ENCODE peak calls at places on chromosomes 16 and 17, in four cellular contexts. L, N, O and S are unnamed samples.

GRCh38 chr17:76997981-76998531 is 129.9 kb downstream of the MGAT5B start:
- DNase-seq in L (no peak), N (peak), O (peak), S (no peak)

GRCh38 chr17:32160526-32160925 is 18.2 kb downstream of the RHOT1 start:
- DNase-seq in L (no peak), N (no peak), O (no peak), S (no peak)

GRCh38 chr17:57830880-57831279 is 19.0 kb downstream of the MRPS23 start:
- DNase-seq in L (no peak), N (no peak), O (no peak), S (no peak)

GRCh38 chr17:21242026-21242700 is 11.0 kb downstream of the NATD1 start:
- DNase-seq in L (no peak), N (no peak), O (no peak), S (no peak)

GRCh38 chr16:88610080-88610479 is 28.3 kb upstream of the IL17C start:
- DNase-seq in L (no peak), N (no peak), O (no peak), S (peak)

GRCh38 chr17:7102421-7102820 is 12.2 kb downstream of the ASGR2 start:
- DNase-seq in L (no peak), N (no peak), O (no peak), S (no peak)

GRCh38 chr17:37831492-37831891 is 86.6 kb upstream of the HNF1B start:
- DNase-seq in L (no peak), N (no peak), O (no peak), S (no peak)

GRCh38 chr16:79310734-79311133 is 289.8 kb downstream of the MAF start:
- DNase-seq in L (no peak), N (no peak), O (no peak), S (no peak)

GRCh38 chr16:10114411-10114810 is 67.8 kb downstream of the GRIN2A start:
- DNase-seq in L (peak), N (no peak), O (peak), S (no peak)

GRCh38 chr16:70561623-70562022 is 38.0 kb downstream of the SF3B3 start:
- DNase-seq in L (no peak), N (no peak), O (no peak), S (no peak)

GRCh38 chr17:3385869-3386816 is at the start of gene OR3A2:
- DNase-seq in L (no peak), N (no peak), O (no peak), S (no peak)

GRCh38 chr16:89924925-89925307 is 1.8 kb downstream of the TUBB3 start:
- DNase-seq in L (no peak), N (no peak), O (no peak), S (no peak)

GRCh38 chr17:5396612-5397011 is 22.9 kb downstream of the NUP88 start:
- DNase-seq in L (no peak), N (no peak), O (peak), S (no peak)

GRCh38 chr16:55488306-55488705 is 9.3 kb downstream of the MMP2 start:
- DNase-seq in L (no peak), N (no peak), O (no peak), S (no peak)

GRCh38 chr17:901964-902363 is 77.6 kb downstream of the NXN start:
- DNase-seq in L (no peak), N (no peak), O (no peak), S (no peak)

GRCh38 chr16:88731699-88732098 is 25.4 kb downstream of the CTU2 start:
- DNase-seq in L (no peak), N (peak), O (no peak), S (peak)

GRCh38 chr17:16374129-16374528 is 6.8 kb upstream of the UBB start:
- DNase-seq in L (peak), N (no peak), O (peak), S (no peak)

GRCh38 chr16:57383276-57384247 is 11.3 kb downstream of the CX3CL1 start:
- DNase-seq in L (peak), N (no peak), O (peak), S (no peak)

DNA sequence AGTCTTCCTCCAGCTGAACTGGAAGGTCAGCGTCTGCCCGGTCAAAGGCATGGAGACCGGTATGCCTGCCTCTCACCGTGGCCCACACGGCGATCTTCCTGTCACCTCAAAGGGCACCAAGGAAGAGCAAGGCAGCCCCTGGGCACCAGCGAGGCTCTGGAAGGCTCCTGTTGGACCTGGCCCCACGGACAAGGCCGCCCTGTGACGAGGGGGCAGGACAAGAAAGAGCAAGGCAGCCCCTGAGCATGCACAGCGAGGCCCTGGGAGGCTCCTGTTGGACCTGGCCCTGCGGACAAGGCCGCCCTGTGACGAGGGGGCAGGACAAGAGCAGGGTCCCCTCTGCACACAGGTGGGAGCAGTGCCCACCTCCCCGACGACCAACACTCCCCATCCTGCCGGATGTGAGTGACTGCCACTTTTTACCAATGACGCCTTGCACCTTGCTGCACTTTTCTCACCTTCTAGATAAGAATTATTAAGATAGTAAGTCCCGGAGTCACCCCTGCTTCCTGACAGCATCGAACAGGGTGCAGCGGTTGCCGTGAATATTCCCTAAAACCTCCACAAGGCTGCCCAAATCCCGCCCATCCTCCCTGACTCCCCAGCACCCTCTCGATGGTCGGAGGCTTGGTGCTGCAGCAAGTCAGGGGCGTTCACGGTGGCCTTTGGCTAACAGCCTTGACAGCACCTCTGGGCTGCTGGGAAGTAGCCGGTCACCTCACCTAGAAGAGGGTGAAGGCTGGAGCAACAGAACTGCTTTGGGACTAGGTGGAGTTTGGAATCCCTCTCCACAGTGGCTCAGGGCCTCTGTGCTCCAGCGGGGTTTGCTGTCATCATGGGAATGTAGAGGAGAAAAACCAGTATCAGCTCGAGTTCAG is 5.6 kb upstream of the WDR45B start:
- DNase-seq in L (no peak), N (no peak), O (no peak), S (no peak)
- H2AFZ ChIP-seq in L (no peak), N (no peak), O (no peak), S (no peak)

GRCh38 chr16:25063102-25063501 is 47.9 kb upstream of the ARHGAP17 start:
- DNase-seq in L (no peak), N (no peak), O (no peak), S (no peak)
- H3K4me3 ChIP-seq in L (no peak), N (no peak), O (no peak), S (no peak)

DNA sequence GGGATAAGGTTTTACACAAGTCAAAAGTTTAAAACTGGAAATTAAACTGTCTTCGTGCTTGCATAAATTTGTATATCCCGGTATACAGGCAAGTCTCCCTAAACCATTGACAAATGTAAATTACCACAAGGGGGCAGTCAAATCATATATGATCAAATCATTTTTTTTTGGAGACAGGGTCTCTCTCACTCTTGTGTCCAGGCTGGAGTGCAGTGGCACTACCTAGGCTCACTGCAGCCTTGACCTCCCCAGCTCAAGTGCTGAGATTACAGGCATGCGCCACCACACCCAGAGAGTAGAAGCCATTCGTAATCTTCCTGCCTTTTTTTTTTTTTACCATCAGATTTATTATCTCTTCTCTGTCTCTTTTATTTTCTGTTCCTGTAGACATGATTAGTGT is 18.5 kb downstream of the TOP2A start:
- DNase-seq in L (peak), N (peak), O (peak), S (peak)
- H3K9ac ChIP-seq in L (peak), N (no peak), O (no peak), S (no peak)

GRCh38 chr17:51961689-51962088 is 196.8 kb downstream of the CA10 start:
- DNase-seq in L (no peak), N (no peak), O (no peak), S (no peak)

GRCh38 chr17:51955245-51955644 is 203.3 kb downstream of the CA10 start:
- DNase-seq in L (no peak), N (no peak), O (no peak), S (no peak)

DNA sequence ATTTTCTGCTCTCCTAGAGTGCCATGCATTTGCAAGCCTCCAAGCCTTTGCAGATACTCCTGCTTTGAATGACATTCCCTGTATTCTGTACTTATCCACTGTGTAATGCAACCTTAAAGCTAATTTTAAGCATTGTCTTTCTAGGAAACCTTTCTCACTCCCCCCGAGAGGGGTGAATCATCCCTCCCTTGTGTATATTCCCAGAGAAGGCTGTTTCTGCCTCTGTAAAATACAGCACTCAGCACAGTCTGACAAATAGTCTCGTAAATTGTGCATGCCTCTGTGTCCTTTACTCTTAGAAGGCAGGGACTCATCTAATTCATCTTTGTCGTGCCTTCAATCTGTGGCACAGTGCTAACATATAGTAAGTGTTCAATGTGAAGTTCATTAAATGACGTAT is 200.8 kb downstream of the CA10 start:
- DNase-seq in L (no peak), N (no peak), O (no peak), S (no peak)
- H2AFZ ChIP-seq in L (no peak), N (no peak), O (no peak), S (no peak)